ENCODE peak calls at places on chromosome 14, in eight cellular contexts. G is T-cell, J is nucleus accumbens, M is fibroblast of villous mesenchyme, H is NCI-H1694 treated with DMSO at 0.1 percent for 48 hours, S is upper lobe of right lung, T is amygdala, O is GM03348. U is an unnamed sample.
A peak's percentile ranks its signal among the peaks of the same experiment; 100 is the strongest.

GRCh38 chr14:30243805-30244204 is 315.2 kb upstream of the G2E3 start:
- DNase-seq in S (no peak), M (peak; percentile 57), T (no peak), H (no peak), J (no peak), G (no peak), O (peak; percentile 62), U (no peak)

GRCh38 chr14:71566276-71566675 is 366.0 kb upstream of the RGS6 start:
- DNase-seq in G (no peak), H (no peak), O (no peak), T (no peak), S (no peak), J (no peak), M (no peak), U (no peak)

GRCh38 chr14:98444077-98444476 is 827.9 kb downstream of the BCL11B start:
- DNase-seq in H (no peak), S (no peak), O (no peak), G (peak; percentile 57), T (no peak), M (no peak), J (no peak), U (no peak)

GRCh38 chr14:35279369-35279768 is 12.8 kb upstream of the PSMA6 start:
- DNase-seq in O (no peak), T (no peak), M (no peak), H (no peak), G (no peak), S (no peak), J (no peak), U (no peak)

GRCh38 chr14:27995688-27996087 is 770.9 kb upstream of the FOXG1 start:
- DNase-seq in O (no peak), G (no peak), T (no peak), J (no peak), S (no peak), M (no peak), H (no peak), U (no peak)

GRCh38 chr14:94056579-94057308 is 24.3 kb downstream of the DDX24 start:
- DNase-seq in G (no peak), H (no peak), J (no peak), S (no peak), T (no peak), O (no peak), M (peak; percentile 44), U (no peak)

GRCh38 chr14:103091041-103091882 is 3.3 kb upstream of the EXOC3L4 start:
- DNase-seq in O (peak; percentile 86), M (peak; percentile 71), T (no peak), G (peak; percentile 75), J (no peak), S (peak; percentile 88), H (peak; percentile 47), U (no peak)

GRCh38 chr14:50085570-50086315 is 30.6 kb downstream of the VCPKMT start:
- DNase-seq in M (peak; percentile 24), G (no peak), T (peak; percentile 57), S (no peak), O (peak; percentile 53), J (peak; percentile 17), H (no peak), U (no peak)

GRCh38 chr14:36258241-36258640 is 62.2 kb downstream of the MBIP start:
- DNase-seq in S (no peak), G (no peak), H (no peak), J (no peak), T (no peak), M (no peak), O (no peak), U (no peak)

GRCh38 chr14:93775158-93775557 is 13.1 kb downstream of the PRIMA1 start:
- DNase-seq in H (no peak), T (no peak), G (no peak), O (no peak), M (no peak), J (no peak), S (no peak), U (no peak)

GRCh38 chr14:55580401-55581010 is 499 bp downstream of the KTN1 start:
- DNase-seq in S (peak; percentile 79), O (peak; percentile 84), T (peak; percentile 39), M (peak; percentile 27), J (peak; percentile 55), G (peak; percentile 53), H (no peak), U (peak; percentile 68)

GRCh38 chr14:70886421-70887206 is 20.6 kb upstream of the PCNX1 start:
- DNase-seq in M (no peak), T (no peak), H (no peak), J (no peak), G (peak; percentile 26), O (no peak), S (no peak), U (no peak)

GRCh38 chr14:82080319-82080718 is 546.7 kb upstream of the SEL1L start:
- DNase-seq in J (no peak), H (no peak), S (no peak), T (no peak), O (no peak), G (no peak), M (no peak), U (no peak)

GRCh38 chr14:92473261-92473946 is 40.2 kb upstream of the RIN3 start:
- DNase-seq in S (no peak), T (no peak), M (peak; percentile 87), J (no peak), H (no peak), G (no peak), O (peak; percentile 73), U (no peak)

GRCh38 chr14:101380512-101380911 is 180.8 kb upstream of the DIO3 start:
- DNase-seq in T (no peak), O (no peak), J (no peak), M (no peak), H (no peak), S (no peak), G (no peak), U (no peak)

GRCh38 chr14:66603945-66604344 is 96.0 kb downstream of the GPHN start:
- DNase-seq in O (no peak), S (no peak), G (no peak), M (no peak), J (no peak), T (no peak), H (no peak), U (no peak)

GRCh38 chr14:79465651-79466050 is 745.7 kb downstream of the DIO2 start:
- DNase-seq in H (no peak), G (no peak), O (peak; percentile 17), S (no peak), J (no peak), M (no peak), T (no peak), U (no peak)

GRCh38 chr14:69242311-69243224 is 17.4 kb upstream of the GALNT16 start:
- DNase-seq in S (no peak), H (peak; percentile 84), J (peak; percentile 18), G (peak; percentile 22), O (peak; percentile 83), M (peak; percentile 77), T (peak; percentile 24), U (peak; percentile 77)

GRCh38 chr14:54809767-54810166 is 92.9 kb downstream of the GCH1 start:
- DNase-seq in M (no peak), T (no peak), J (no peak), H (no peak), G (no peak), O (no peak), S (no peak), U (no peak)

GRCh38 chr14:38992067-38992835 is 110.8 kb downstream of the SEC23A start:
- DNase-seq in O (no peak), M (no peak), J (no peak), T (no peak), G (no peak), H (no peak), S (no peak), U (no peak)

GRCh38 chr14:69325646-69326265 is 65.8 kb downstream of the GALNT16 start:
- DNase-seq in G (no peak), O (no peak), M (no peak), J (no peak), T (no peak), H (no peak), S (peak; percentile 25), U (peak; percentile 50)

GRCh38 chr14:80404413-80404812 is 193.1 kb upstream of the DIO2 start:
- DNase-seq in T (no peak), O (no peak), G (no peak), J (no peak), H (no peak), S (no peak), M (no peak), U (no peak)

GRCh38 chr14:55221186-55221585 is 29.8 kb upstream of the DLGAP5 start:
- DNase-seq in O (peak; percentile 36), S (no peak), T (no peak), H (no peak), J (no peak), M (peak; percentile 66), G (no peak), U (no peak)